ENCODE peak calls at places on chromosome 19, in eight cellular contexts. One of them, this sample, is unnamed.

GRCh38 chr19:35146746-35147466 is 3.9 kb downstream of the FXYD7 start:
- DNase-seq in uterus: no peak
- DNase-seq in vagina: no peak
- DNase-seq in heart left ventricle: no peak
- DNase-seq in body of pancreas: no peak
- DNase-seq in Caco-2: no peak
- DNase-seq in AG10803: no peak
- DNase-seq in cardiac fibroblast: no peak
- DNase-seq in this sample: no peak

GRCh38 chr19:52188822-52189744 is 769 bp upstream of the PPP2R1A start:
- DNase-seq in AG10803: no peak
- DNase-seq in cardiac fibroblast: no peak
- DNase-seq in heart left ventricle: peak
- DNase-seq in vagina: peak
- DNase-seq in uterus: no peak
- DNase-seq in body of pancreas: no peak
- DNase-seq in Caco-2: peak
- DNase-seq in this sample: no peak

GRCh38 chr19:43738780-43739211 is 16.0 kb downstream of the SMG9 start:
- DNase-seq in heart left ventricle: no peak
- DNase-seq in uterus: no peak
- DNase-seq in Caco-2: no peak
- DNase-seq in body of pancreas: no peak
- DNase-seq in cardiac fibroblast: peak
- DNase-seq in AG10803: no peak
- DNase-seq in vagina: no peak
- DNase-seq in this sample: no peak

GRCh38 chr19:593055-593454 is 3.4 kb downstream of the HCN2 start:
- DNase-seq in cardiac fibroblast: no peak
- DNase-seq in Caco-2: no peak
- DNase-seq in heart left ventricle: no peak
- DNase-seq in vagina: no peak
- DNase-seq in body of pancreas: no peak
- DNase-seq in uterus: no peak
- DNase-seq in AG10803: no peak
- DNase-seq in this sample: no peak

GRCh38 chr19:46579286-46579944 is 21.7 kb upstream of the CALM3 start:
- DNase-seq in AG10803: no peak
- DNase-seq in vagina: no peak
- DNase-seq in uterus: no peak
- DNase-seq in heart left ventricle: no peak
- DNase-seq in cardiac fibroblast: no peak
- DNase-seq in body of pancreas: no peak
- DNase-seq in Caco-2: no peak
- DNase-seq in this sample: no peak

GRCh38 chr19:31511696-31512095 is 162.5 kb upstream of the TSHZ3 start:
- DNase-seq in vagina: peak
- DNase-seq in Caco-2: no peak
- DNase-seq in heart left ventricle: no peak
- DNase-seq in cardiac fibroblast: no peak
- DNase-seq in AG10803: no peak
- DNase-seq in body of pancreas: no peak
- DNase-seq in uterus: no peak
- DNase-seq in this sample: no peak

GRCh38 chr19:3609779-3610719 is 3.4 kb upstream of the TBXA2R start:
- DNase-seq in heart left ventricle: peak
- DNase-seq in uterus: no peak
- DNase-seq in vagina: no peak
- DNase-seq in cardiac fibroblast: no peak
- DNase-seq in body of pancreas: no peak
- DNase-seq in Caco-2: no peak
- DNase-seq in AG10803: no peak
- DNase-seq in this sample: no peak

GRCh38 chr19:55034751-55035150 is 3.3 kb downstream of the GP6 start:
- DNase-seq in body of pancreas: no peak
- DNase-seq in Caco-2: no peak
- DNase-seq in vagina: no peak
- DNase-seq in AG10803: no peak
- DNase-seq in heart left ventricle: no peak
- DNase-seq in cardiac fibroblast: no peak
- DNase-seq in uterus: no peak
- DNase-seq in this sample: no peak

GRCh38 chr19:42323852-42324654 is 1.4 kb upstream of the MEGF8 start:
- DNase-seq in vagina: no peak
- DNase-seq in heart left ventricle: peak
- DNase-seq in AG10803: no peak
- DNase-seq in cardiac fibroblast: no peak
- DNase-seq in uterus: no peak
- DNase-seq in Caco-2: no peak
- DNase-seq in body of pancreas: peak
- DNase-seq in this sample: no peak

GRCh38 chr19:33241530-33242101 is 16.0 kb upstream of the SLC7A10 start:
- DNase-seq in AG10803: no peak
- DNase-seq in heart left ventricle: peak
- DNase-seq in cardiac fibroblast: peak
- DNase-seq in body of pancreas: peak
- DNase-seq in Caco-2: no peak
- DNase-seq in uterus: peak
- DNase-seq in vagina: no peak
- DNase-seq in this sample: no peak

GRCh38 chr19:15108145-15108844 is 1.1 kb downstream of the SYDE1 start:
- DNase-seq in vagina: no peak
- DNase-seq in heart left ventricle: no peak
- DNase-seq in cardiac fibroblast: no peak
- DNase-seq in AG10803: peak
- DNase-seq in uterus: no peak
- DNase-seq in Caco-2: no peak
- DNase-seq in body of pancreas: no peak
- DNase-seq in this sample: no peak

GRCh38 chr19:13633109-13633508 is 126.8 kb upstream of the CACNA1A start:
- DNase-seq in AG10803: no peak
- DNase-seq in cardiac fibroblast: peak
- DNase-seq in vagina: no peak
- DNase-seq in Caco-2: no peak
- DNase-seq in uterus: no peak
- DNase-seq in body of pancreas: peak
- DNase-seq in heart left ventricle: no peak
- DNase-seq in this sample: no peak
- H3K4me3 ChIP-seq in AG10803: no peak
- H3K4me3 ChIP-seq in cardiac fibroblast: no peak
- H3K4me3 ChIP-seq in vagina: no peak
- H3K4me3 ChIP-seq in Caco-2: no peak
- H3K4me3 ChIP-seq in uterus: no peak
- H3K4me3 ChIP-seq in body of pancreas: no peak
- H3K4me3 ChIP-seq in heart left ventricle: no peak
- H3K4me3 ChIP-seq in this sample: no peak

GRCh38 chr19:38218204-38218603 is 5.8 kb downstream of the DPF1 start:
- DNase-seq in heart left ventricle: no peak
- DNase-seq in Caco-2: no peak
- DNase-seq in cardiac fibroblast: no peak
- DNase-seq in AG10803: no peak
- DNase-seq in body of pancreas: no peak
- DNase-seq in uterus: no peak
- DNase-seq in vagina: no peak
- DNase-seq in this sample: no peak
- H3K4me3 ChIP-seq in heart left ventricle: no peak
- H3K4me3 ChIP-seq in Caco-2: no peak
- H3K4me3 ChIP-seq in cardiac fibroblast: no peak
- H3K4me3 ChIP-seq in AG10803: no peak
- H3K4me3 ChIP-seq in body of pancreas: no peak
- H3K4me3 ChIP-seq in uterus: no peak
- H3K4me3 ChIP-seq in vagina: no peak
- H3K4me3 ChIP-seq in this sample: no peak

DNA sequence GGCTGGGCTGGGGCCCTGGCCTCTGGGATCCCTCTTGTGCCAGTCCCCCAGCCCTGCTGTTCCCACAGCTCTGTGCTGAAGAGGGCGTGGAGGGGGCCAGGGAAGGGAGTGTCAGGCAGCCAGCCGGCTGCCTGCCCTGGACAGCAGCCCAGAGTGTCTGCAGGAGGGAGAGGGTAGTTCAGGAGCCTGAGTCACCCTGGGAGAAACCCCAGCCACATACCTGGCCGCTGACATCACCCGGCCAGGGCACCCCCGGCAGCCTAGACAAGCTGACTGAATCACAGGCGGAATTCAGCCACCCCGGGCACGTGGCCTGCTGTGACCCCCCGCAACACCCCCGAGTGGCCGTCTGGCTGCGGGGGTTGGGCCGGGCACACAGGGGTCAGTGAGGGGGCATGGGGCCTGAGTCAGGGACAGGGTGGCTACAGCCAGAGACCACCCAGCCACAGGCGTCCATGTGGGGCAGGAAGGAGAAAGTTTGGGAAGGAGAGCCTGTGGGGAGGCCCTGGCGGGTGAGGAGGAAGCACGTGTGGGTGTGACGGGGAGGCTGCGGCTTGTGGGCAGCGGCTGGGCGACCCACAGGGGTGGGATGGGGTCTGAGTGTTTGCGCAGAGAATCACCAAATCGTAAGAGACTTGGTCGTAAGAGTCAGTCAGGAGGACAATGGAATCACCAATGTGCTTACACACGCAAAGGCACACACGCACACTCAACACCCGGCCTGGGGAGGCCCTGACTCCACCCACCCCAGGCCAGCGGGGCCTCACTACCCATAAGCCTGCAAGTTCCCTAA is 11.9 kb upstream of the FOSB start:
- DNase-seq in body of pancreas: peak
- DNase-seq in AG10803: peak
- DNase-seq in heart left ventricle: peak
- DNase-seq in vagina: peak
- DNase-seq in cardiac fibroblast: peak
- DNase-seq in uterus: peak
- DNase-seq in Caco-2: peak
- DNase-seq in this sample: peak
- H3K4me3 ChIP-seq in body of pancreas: no peak
- H3K4me3 ChIP-seq in AG10803: peak
- H3K4me3 ChIP-seq in heart left ventricle: no peak
- H3K4me3 ChIP-seq in vagina: peak
- H3K4me3 ChIP-seq in cardiac fibroblast: no peak
- H3K4me3 ChIP-seq in uterus: no peak
- H3K4me3 ChIP-seq in Caco-2: no peak
- H3K4me3 ChIP-seq in this sample: no peak

GRCh38 chr19:17847538-17848366 is at the start of gene JAK3:
- DNase-seq in Caco-2: no peak
- DNase-seq in AG10803: peak
- DNase-seq in heart left ventricle: peak
- DNase-seq in vagina: no peak
- DNase-seq in body of pancreas: peak
- DNase-seq in uterus: no peak
- DNase-seq in cardiac fibroblast: peak
- DNase-seq in this sample: no peak
- H3K4me3 ChIP-seq in Caco-2: no peak
- H3K4me3 ChIP-seq in AG10803: peak
- H3K4me3 ChIP-seq in heart left ventricle: peak
- H3K4me3 ChIP-seq in vagina: peak
- H3K4me3 ChIP-seq in body of pancreas: no peak
- H3K4me3 ChIP-seq in uterus: peak
- H3K4me3 ChIP-seq in cardiac fibroblast: peak
- H3K4me3 ChIP-seq in this sample: peak

GRCh38 chr19:40600086-40600917 is 867 bp upstream of the LTBP4 start:
- DNase-seq in heart left ventricle: no peak
- DNase-seq in Caco-2: no peak
- DNase-seq in uterus: peak
- DNase-seq in vagina: no peak
- DNase-seq in body of pancreas: no peak
- DNase-seq in cardiac fibroblast: no peak
- DNase-seq in AG10803: no peak
- DNase-seq in this sample: no peak

GRCh38 chr19:40601061-40601973 is at the start of gene LTBP4:
- DNase-seq in body of pancreas: peak
- DNase-seq in uterus: peak
- DNase-seq in vagina: no peak
- DNase-seq in heart left ventricle: peak
- DNase-seq in Caco-2: no peak
- DNase-seq in AG10803: no peak
- DNase-seq in cardiac fibroblast: peak
- DNase-seq in this sample: no peak

GRCh38 chr19:40598918-40599307 is 2.3 kb upstream of the LTBP4 start:
- DNase-seq in uterus: no peak
- DNase-seq in body of pancreas: no peak
- DNase-seq in cardiac fibroblast: no peak
- DNase-seq in vagina: no peak
- DNase-seq in heart left ventricle: no peak
- DNase-seq in Caco-2: no peak
- DNase-seq in AG10803: no peak
- DNase-seq in this sample: no peak

GRCh38 chr19:40598121-40598917 is 2.9 kb upstream of the LTBP4 start:
- DNase-seq in vagina: no peak
- DNase-seq in cardiac fibroblast: peak
- DNase-seq in uterus: peak
- DNase-seq in heart left ventricle: peak
- DNase-seq in body of pancreas: peak
- DNase-seq in Caco-2: peak
- DNase-seq in AG10803: peak
- DNase-seq in this sample: no peak

DNA sequence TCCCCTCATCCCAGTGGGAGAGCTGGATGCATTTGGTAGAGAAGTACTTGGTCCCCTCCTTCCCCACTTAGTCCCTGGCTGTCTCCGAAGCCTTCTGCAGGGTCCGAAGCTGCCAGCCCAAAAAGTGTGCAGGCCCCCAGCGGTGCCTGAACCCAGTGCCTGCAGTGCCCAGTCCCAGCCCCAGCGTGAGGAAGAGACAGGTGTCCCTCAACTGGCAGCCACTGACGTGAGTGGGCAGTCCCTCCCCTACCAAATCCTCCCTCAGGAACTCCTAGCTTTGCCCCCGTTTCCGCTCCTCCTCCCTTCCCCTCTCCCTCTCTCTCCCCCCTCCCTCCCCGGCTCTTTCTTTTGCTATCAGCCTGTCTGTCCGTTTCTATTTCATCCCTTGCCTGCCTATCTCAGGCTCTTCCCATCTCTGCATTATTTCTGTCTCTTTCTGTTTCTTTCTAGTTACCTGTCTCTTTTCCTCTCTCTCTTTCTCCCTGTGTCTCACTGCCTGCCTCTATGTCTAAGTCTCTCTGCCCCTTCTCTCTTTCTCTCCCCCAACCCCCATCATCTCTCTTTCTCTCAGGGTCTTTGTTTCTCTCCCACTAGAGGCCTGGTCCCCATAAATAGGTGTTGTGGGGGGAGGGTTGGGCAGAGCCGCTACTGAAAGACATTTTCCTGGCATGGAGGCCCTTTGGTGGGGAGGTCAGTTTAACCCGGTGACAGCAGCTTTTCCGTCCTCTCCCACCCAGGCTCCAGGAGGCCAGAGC is 1.7 kb upstream of the LTBP4 start:
- DNase-seq in body of pancreas: no peak
- DNase-seq in heart left ventricle: no peak
- DNase-seq in Caco-2: no peak
- DNase-seq in vagina: no peak
- DNase-seq in uterus: peak
- DNase-seq in cardiac fibroblast: no peak
- DNase-seq in AG10803: no peak
- DNase-seq in this sample: no peak
- H3K4me3 ChIP-seq in body of pancreas: no peak
- H3K4me3 ChIP-seq in heart left ventricle: peak
- H3K4me3 ChIP-seq in Caco-2: no peak
- H3K4me3 ChIP-seq in vagina: peak
- H3K4me3 ChIP-seq in uterus: peak
- H3K4me3 ChIP-seq in cardiac fibroblast: no peak
- H3K4me3 ChIP-seq in AG10803: no peak
- H3K4me3 ChIP-seq in this sample: peak

GRCh38 chr19:6233051-6233826 is 46.5 kb downstream of the MLLT1 start:
- DNase-seq in vagina: no peak
- DNase-seq in Caco-2: peak
- DNase-seq in uterus: peak
- DNase-seq in AG10803: peak
- DNase-seq in cardiac fibroblast: peak
- DNase-seq in body of pancreas: peak
- DNase-seq in heart left ventricle: peak
- DNase-seq in this sample: no peak
- H3K4me3 ChIP-seq in vagina: peak
- H3K4me3 ChIP-seq in Caco-2: no peak
- H3K4me3 ChIP-seq in uterus: no peak
- H3K4me3 ChIP-seq in AG10803: peak
- H3K4me3 ChIP-seq in cardiac fibroblast: no peak
- H3K4me3 ChIP-seq in body of pancreas: no peak
- H3K4me3 ChIP-seq in heart left ventricle: peak
- H3K4me3 ChIP-seq in this sample: no peak

This sample was measured in NT2/D1.